ENCODE peak calls at places on chromosomes 11 and 22, in four cellular contexts. V is tibial nerve, N is H1, G is cardiac muscle cell. W is an unnamed sample. For H3K36me3 and H3K4me1, the result is how much of the 10 kb centered on the place peaks cover.

GRCh38 chr11:78203184-78203583 is 14.5 kb downstream of the USP35 start:
- DNase-seq in G (no peak), V (no peak), N (no peak), W (no peak)

GRCh38 chr22:39528080-39528661 is 4.4 kb downstream of the RPS19BP1 start:
- DNase-seq in G (no peak), N (no peak), V (no peak), W (no peak)

GRCh38 chr11:47507016-47507631 is 45.8 kb downstream of the CELF1 start:
- DNase-seq in V (no peak), N (no peak), G (no peak), W (no peak)

GRCh38 chr11:39668640-39669039 is 1790.8 kb downstream of the LRRC4C start:
- DNase-seq in G (no peak), V (no peak), N (no peak), W (no peak)

GRCh38 chr11:19567996-19568395 is 144.6 kb upstream of the NAV2 start:
- DNase-seq in V (no peak), G (no peak), N (no peak), W (no peak)

GRCh38 chr11:33899383-33900037 is 7.6 kb upstream of the LMO2 start:
- DNase-seq in N (no peak), G (peak), V (peak), W (peak)

GRCh38 chr11:63804259-63804658 is 9.0 kb upstream of the SPINDOC start:
- DNase-seq in N (no peak), G (no peak), V (no peak), W (no peak)

GRCh38 chr22:19442166-19442565 is 5.3 kb downstream of the C22orf39 start:
- DNase-seq in N (no peak), G (no peak), V (no peak), W (no peak)

GRCh38 chr11:94127632-94128031 is 1.0 kb upstream of the PANX1 start:
- DNase-seq in G (no peak), N (no peak), V (no peak), W (no peak)

GRCh38 chr22:39349506-39349966 is 255 bp upstream of the SYNGR1 start:
- DNase-seq in V (no peak), N (peak), G (peak), W (no peak)

GRCh38 chr11:103923473-103923931 is 112.9 kb upstream of the DDI1 start:
- DNase-seq in G (peak), V (no peak), N (no peak), W (no peak)

GRCh38 chr11:86070435-86071056 is 1.7 kb upstream of the PICALM start:
- DNase-seq in V (no peak), G (no peak), N (no peak), W (no peak)

DNA sequence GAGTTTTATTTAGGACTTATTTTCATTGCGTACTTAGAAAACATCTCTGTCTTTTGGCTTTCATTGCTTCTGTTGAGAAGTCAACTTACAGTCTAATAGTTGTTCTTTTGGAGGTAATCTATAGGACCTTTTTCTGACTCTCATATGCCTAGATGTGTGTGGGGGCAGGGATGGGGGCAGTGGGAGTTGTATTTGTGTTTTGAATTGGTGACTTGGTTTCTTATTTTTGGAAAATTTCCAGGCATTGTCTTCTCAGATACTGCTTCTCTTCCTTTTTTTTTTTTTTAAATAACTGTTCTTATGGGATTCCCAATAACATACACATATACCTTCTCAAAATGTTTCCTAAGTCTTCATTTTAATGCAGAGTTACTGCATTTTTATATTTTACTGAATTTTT is 58.0 kb downstream of the FAR1 start:
- DNase-seq in V (no peak), N (no peak), G (no peak), W (no peak)
- H3K36me3 ChIP-seq in V (under half), N (under half), G (half or more), W (under half)

GRCh38 chr11:65817815-65818680 is 15.7 kb upstream of the SNX32 start:
- DNase-seq in G (peak), V (peak), N (peak), W (peak)

GRCh38 chr11:65826972-65827773 is 6.6 kb upstream of the SNX32 start:
- DNase-seq in V (no peak), N (no peak), G (no peak), W (no peak)

GRCh38 chr11:65821107-65821506 is 12.7 kb upstream of the SNX32 start:
- DNase-seq in V (no peak), N (no peak), G (no peak), W (no peak)

GRCh38 chr11:65827774-65828156 is 6.0 kb upstream of the SNX32 start:
- DNase-seq in G (no peak), V (no peak), N (no peak), W (no peak)

GRCh38 chr11:65822760-65823528 is 10.8 kb upstream of the SNX32 start:
- DNase-seq in G (no peak), N (no peak), V (no peak), W (no peak)
- H3K27ac ChIP-seq in G (no peak), N (no peak), V (no peak), W (no peak)

DNA sequence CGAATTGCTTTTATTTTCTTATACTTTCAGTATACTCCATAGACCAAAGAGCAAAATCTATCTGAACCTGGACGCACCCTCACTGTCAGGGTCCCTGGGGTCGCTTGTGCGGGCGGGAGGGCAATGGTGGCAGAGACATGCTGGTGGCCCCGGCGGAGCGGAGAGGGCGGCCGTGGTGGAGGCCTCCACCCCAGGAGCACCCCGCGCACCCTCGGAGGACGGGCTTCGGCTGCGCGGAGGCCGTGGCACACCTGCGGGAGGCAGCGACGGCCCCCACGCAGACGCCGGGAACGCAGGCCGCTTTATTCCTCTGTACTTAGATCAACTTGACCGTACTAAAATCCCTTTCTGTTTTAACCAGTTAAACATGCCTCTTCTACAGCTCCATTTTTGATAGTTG is 1077.4 kb downstream of the BRD1 start:
- DNase-seq in N (no peak), G (no peak), V (no peak), W (no peak)
- H3K4me1 ChIP-seq in N (under half), G (under half), V (under half), W (under half)

DNA sequence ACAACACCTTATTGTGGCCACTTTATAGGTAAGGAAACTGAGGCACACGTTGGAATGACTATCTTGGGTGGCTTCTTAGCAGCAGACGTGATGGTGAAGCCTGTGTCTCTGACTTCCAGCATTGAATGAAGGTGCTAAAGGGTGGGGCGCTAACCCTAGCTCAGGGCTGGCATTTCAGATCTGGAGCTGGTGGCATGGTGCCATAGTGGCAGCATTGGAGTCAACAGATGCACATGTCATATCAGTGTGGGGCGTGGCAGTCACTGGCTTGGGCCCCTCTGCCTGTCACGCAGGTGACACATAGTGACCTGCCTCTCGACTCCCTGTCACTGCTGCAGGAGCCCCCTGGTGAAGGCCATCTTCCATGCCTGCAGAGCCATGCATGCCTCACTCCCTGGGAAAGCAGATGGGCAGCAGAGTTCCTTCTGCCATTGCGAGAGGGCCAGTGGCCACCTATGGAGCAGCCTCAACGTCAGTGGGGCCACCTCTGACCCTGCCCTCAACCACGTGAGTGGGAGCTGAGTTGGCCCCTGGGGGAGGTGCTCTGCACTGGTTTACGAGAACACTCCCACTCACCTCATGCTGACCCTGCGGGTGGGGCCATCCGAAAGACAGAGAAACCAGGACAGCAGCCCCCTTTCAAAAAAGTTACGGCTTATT is 14.8 kb downstream of the SHISA8 start:
- DNase-seq in N (no peak), G (no peak), V (no peak), W (no peak)
- H3K36me3 ChIP-seq in N (half or more), G (half or more), V (under half), W (half or more)

GRCh38 chr11:67054851-67055523 is 1.7 kb upstream of the RHOD start:
- DNase-seq in V (no peak), G (peak), N (no peak), W (no peak)
- H3K27ac ChIP-seq in V (no peak), G (peak), N (no peak), W (peak)